ENCODE peak calls at places on chromosomes 13 and 19, in six cellular contexts. Q is effector memory CD4-positive, alpha-beta T cell; M is islet precursor cell; P is dorsolateral prefrontal cortex; O is A549; I is head of caudate nucleus. L is an unnamed sample.

GRCh38 chr13:29561918-29562317 is 33.6 kb downstream of the SLC7A1 start:
- DNase-seq in M (no peak), Q (no peak), P (no peak), I (no peak), O (no peak), L (no peak)

GRCh38 chr19:5125797-5126497 is 157.0 kb downstream of the KDM4B start:
- DNase-seq in Q (no peak), I (no peak), M (peak; percentile 75), P (no peak), O (no peak), L (no peak)

GRCh38 chr13:44011036-44011435 is 131.3 kb downstream of the LACC1 start:
- DNase-seq in P (no peak), M (peak; percentile 63), I (no peak), O (no peak), Q (no peak), L (no peak)

GRCh38 chr19:5743640-5744039 is 23.2 kb downstream of the CATSPERD start:
- DNase-seq in M (peak; percentile 56), P (no peak), I (no peak), Q (no peak), O (no peak), L (no peak)

GRCh38 chr19:45526143-45526542 is 18.9 kb downstream of the VASP start:
- DNase-seq in P (peak; percentile 66), O (peak; percentile 88), Q (no peak), M (peak; percentile 86), I (peak; percentile 78), L (peak; percentile 57)

GRCh38 chr13:73966331-73966730 is 167.9 kb downstream of the KLF12 start:
- DNase-seq in M (no peak), Q (no peak), O (no peak), P (no peak), I (no peak), L (no peak)

GRCh38 chr13:112697756-112698655 is 8.2 kb downstream of the ATP11A start:
- DNase-seq in O (no peak), M (peak; percentile 72), P (no peak), Q (no peak), I (no peak), L (no peak)

GRCh38 chr13:89310943-89311342 is 1639.8 kb downstream of the SLITRK5 start:
- DNase-seq in Q (no peak), O (no peak), P (no peak), I (no peak), M (no peak), L (no peak)

GRCh38 chr19:52923782-52924593 is 760 bp upstream of the ZNF888 start:
- DNase-seq in I (no peak), Q (no peak), P (no peak), O (no peak), M (peak; percentile 85), L (no peak)

GRCh38 chr13:76036176-76036575 is 400.0 kb downstream of the LMO7 start:
- DNase-seq in P (no peak), I (no peak), Q (no peak), M (no peak), O (no peak), L (no peak)

GRCh38 chr19:10769533-10770491 is 51.9 kb downstream of the DNM2 start:
- DNase-seq in Q (no peak), P (peak; percentile 67), O (no peak), M (peak; percentile 72), I (peak; percentile 76), L (no peak)

GRCh38 chr13:95630593-95630992 is 13.9 kb downstream of the DZIP1 start:
- DNase-seq in I (no peak), M (no peak), P (no peak), Q (no peak), O (no peak), L (no peak)

GRCh38 chr13:99269627-99270252 is 11.6 kb upstream of the GPR18 start:
- DNase-seq in P (no peak), M (no peak), O (no peak), I (peak; percentile 20), Q (no peak), L (no peak)

GRCh38 chr19:17394891-17395415 is 957 bp upstream of the CCDC194 start:
- DNase-seq in I (peak; percentile 28), M (peak; percentile 71), O (peak; percentile 48), Q (no peak), P (no peak), L (no peak)

GRCh38 chr19:14149509-14149994 is 13.2 kb upstream of the ASF1B start:
- DNase-seq in I (peak; percentile 78), O (no peak), P (peak; percentile 72), Q (peak; percentile 20), M (no peak), L (no peak)

GRCh38 chr19:4830768-4831265 is 695 bp downstream of the TICAM1 start:
- DNase-seq in Q (no peak), I (no peak), P (no peak), O (no peak), M (no peak), L (no peak)

GRCh38 chr19:50564229-50565105 is 3.8 kb downstream of the LRRC4B start:
- DNase-seq in M (peak; percentile 54), P (no peak), I (no peak), Q (no peak), O (no peak), L (no peak)

GRCh38 chr19:5038631-5039271 is 69.8 kb downstream of the KDM4B start:
- DNase-seq in Q (no peak), I (no peak), M (no peak), P (no peak), O (peak; percentile 57), L (peak; percentile 12)

GRCh38 chr13:20828540-20829364 is 55.0 kb upstream of the EEF1AKMT1 start:
- DNase-seq in O (peak; percentile 3), Q (no peak), P (no peak), M (no peak), I (peak; percentile 39), L (peak; percentile 12)

GRCh38 chr19:49338691-49339363 is 3.6 kb downstream of the CD37 start:
- DNase-seq in M (peak; percentile 97), P (no peak), O (peak; percentile 57), Q (no peak), I (peak; percentile 67), L (peak; percentile 92)